ENCODE peak calls at places on chromosome 1, in nine cellular contexts. H, S, X, M, D, Y, O, J and I are unnamed samples.

GRCh38 chr1:226438007-226438406 is 30.1 kb upstream of the PARP1 start:
- DNase-seq in Y (no peak), J (no peak), M (no peak), X (no peak), O (no peak), H (no peak), S (peak; percentile 16), D (no peak), I (no peak)

GRCh38 chr1:1098656-1099425 is 17.0 kb downstream of the C1orf159 start:
- DNase-seq in O (no peak), M (no peak), Y (no peak), J (peak; percentile 55), S (no peak), H (no peak), X (no peak), D (no peak), I (no peak)

GRCh38 chr1:154258784-154259183 is 13.6 kb upstream of the HAX1 start:
- DNase-seq in Y (no peak), O (no peak), H (no peak), S (peak; percentile 3), J (no peak), D (no peak), X (no peak), M (no peak), I (no peak)

GRCh38 chr1:100810360-100810759 is 84.3 kb downstream of the EXTL2 start:
- DNase-seq in J (no peak), S (no peak), M (no peak), Y (no peak), H (no peak), O (no peak), X (no peak), D (no peak), I (no peak)

GRCh38 chr1:228142616-228143203 is 2.6 kb downstream of the GUK1 start:
- DNase-seq in X (no peak), M (no peak), H (no peak), S (no peak), D (no peak), Y (no peak), O (no peak), J (peak; percentile 46), I (no peak)

GRCh38 chr1:9957726-9958125 is 14.5 kb downstream of the NMNAT1 start:
- DNase-seq in M (no peak), X (no peak), Y (no peak), D (no peak), S (no peak), H (no peak), J (no peak), O (no peak), I (no peak)

GRCh38 chr1:234730110-234730509 is 120.1 kb upstream of the IRF2BP2 start:
- DNase-seq in O (no peak), J (no peak), Y (no peak), H (no peak), M (no peak), D (no peak), S (no peak), X (no peak), I (no peak)

GRCh38 chr1:241825581-241825980 is 22.4 kb upstream of the EXO1 start:
- DNase-seq in J (no peak), Y (peak; percentile 13), X (no peak), M (no peak), H (no peak), O (no peak), D (no peak), S (peak; percentile 20), I (no peak)